ENCODE peak calls at places on chromosomes 12 and 14, in four cellular contexts. K, H, L and J are unnamed samples.

GRCh38 chr12:10554228-10554970 is 48.7 kb downstream of the EIF2S3B start:
- DNase-seq in K (no peak), H (no peak), L (no peak), J (no peak)

GRCh38 chr12:106329231-106329985 is 26.9 kb downstream of the TCP11L2 start:
- DNase-seq in K (no peak), H (no peak), L (no peak), J (no peak)

GRCh38 chr12:69042970-69043369 is 110.0 kb upstream of the CPM start:
- DNase-seq in K (no peak), H (no peak), L (no peak), J (no peak)

GRCh38 chr12:60094436-60094835 is 498.6 kb downstream of the SLC16A7 start:
- DNase-seq in K (no peak), H (no peak), L (no peak), J (no peak)

GRCh38 chr14:56183631-56184157 is 65.5 kb downstream of the PELI2 start:
- DNase-seq in K (no peak), H (no peak), L (no peak), J (no peak)

GRCh38 chr14:104206281-104206904 is 68.0 kb downstream of the KIF26A start:
- DNase-seq in K (peak), H (peak), L (no peak), J (no peak)

GRCh38 chr12:126107659-126108058 is 1042.4 kb downstream of the AACS start:
- DNase-seq in K (no peak), H (no peak), L (no peak), J (no peak)

GRCh38 chr14:100032749-100033148 is 32.5 kb upstream of the EVL start:
- DNase-seq in K (no peak), H (no peak), L (no peak), J (no peak)

GRCh38 chr12:14613718-14614117 is 46.0 kb upstream of the PLBD1 start:
- DNase-seq in K (no peak), H (no peak), L (no peak), J (peak)

GRCh38 chr14:63867926-63868921 is 15.4 kb downstream of the SYNE2 start:
- DNase-seq in K (no peak), H (no peak), L (no peak), J (no peak)

GRCh38 chr12:46933947-46934346 is 108.2 kb upstream of the SLC38A4 start:
- DNase-seq in K (no peak), H (no peak), L (no peak), J (peak)

GRCh38 chr12:1662761-1663439 is 28.0 kb upstream of the ADIPOR2 start:
- DNase-seq in K (peak), H (peak), L (no peak), J (peak)

GRCh38 chr12:124906606-124907261 is 7.7 kb downstream of the UBC start:
- DNase-seq in K (peak), H (peak), L (peak), J (peak)

GRCh38 chr12:807041-807717 is 54.8 kb downstream of the WNK1 start:
- DNase-seq in K (no peak), H (no peak), L (no peak), J (peak)

GRCh38 chr12:91985002-91985767 is 160.5 kb downstream of the BTG1 start:
- DNase-seq in K (no peak), H (no peak), L (no peak), J (no peak)

GRCh38 chr12:27083861-27084271 is 1.5 kb upstream of the C12orf71 start:
- DNase-seq in K (peak), H (no peak), L (no peak), J (no peak)

GRCh38 chr14:98580131-98580678 is 691.8 kb downstream of the BCL11B start:
- DNase-seq in K (peak), H (no peak), L (no peak), J (no peak)

GRCh38 chr14:39374846-39375245 is 57.4 kb downstream of the FBXO33 start:
- DNase-seq in K (no peak), H (no peak), L (peak), J (no peak)

GRCh38 chr12:41368006-41368405 is 179.9 kb downstream of the PDZRN4 start:
- DNase-seq in K (no peak), H (no peak), L (no peak), J (no peak)
- TF ChIP-seq CTCF in K (no peak), H (peak), L (no peak), J (peak)

GRCh38 chr14:75350505-75351060 is 72.0 kb downstream of the FOS start:
- DNase-seq in K (no peak), H (no peak), L (no peak), J (no peak)
- TF ChIP-seq CTCF in K (no peak), H (no peak), L (no peak), J (no peak)

GRCh38 chr12:30461011-30461670 is 234.5 kb downstream of the IPO8 start:
- DNase-seq in K (no peak), H (no peak), L (no peak), J (no peak)

GRCh38 chr12:30458453-30458852 is 237.2 kb downstream of the IPO8 start:
- DNase-seq in K (no peak), H (no peak), L (no peak), J (no peak)

GRCh38 chr12:30462249-30462648 is 233.4 kb downstream of the IPO8 start:
- DNase-seq in K (no peak), H (no peak), L (no peak), J (no peak)

GRCh38 chr12:30463636-30464035 is 232.0 kb downstream of the IPO8 start:
- DNase-seq in K (no peak), H (no peak), L (no peak), J (no peak)

DNA sequence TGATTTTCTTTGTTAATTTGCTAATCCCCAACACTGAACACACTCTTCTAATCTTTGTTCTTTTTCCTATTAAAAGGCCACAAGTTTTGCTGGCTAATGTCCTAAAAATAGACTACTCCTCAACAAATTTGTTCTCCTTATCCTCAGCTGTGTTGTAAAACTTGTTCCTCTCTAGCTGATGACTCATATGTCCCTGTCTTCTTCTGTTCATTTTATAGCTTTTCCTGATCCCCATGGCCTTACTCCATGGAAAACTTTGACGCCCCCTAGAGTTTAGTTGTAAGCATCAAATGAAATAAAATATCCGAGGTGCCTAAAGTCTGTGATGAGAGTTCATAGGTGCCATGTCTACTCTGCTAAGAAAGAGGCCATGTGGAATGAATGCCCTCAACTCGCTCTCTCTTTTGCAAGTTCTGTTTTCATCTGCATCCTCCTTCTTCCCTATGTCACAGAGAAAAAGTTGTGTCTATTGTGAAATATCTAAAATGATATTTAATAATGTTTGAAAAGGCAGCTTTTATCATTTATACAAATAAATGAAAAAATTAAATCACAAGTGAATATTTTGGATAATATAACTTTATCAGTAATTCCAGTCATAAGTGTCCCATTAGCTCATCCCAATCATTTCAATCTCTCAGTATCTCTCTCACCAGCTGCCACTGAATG is 237.9 kb downstream of the IPO8 start:
- DNase-seq in K (no peak), H (peak), L (peak), J (no peak)
- TF ChIP-seq CTCF in K (peak), H (peak), L (peak), J (no peak)

GRCh38 chr14:52068741-52069616 is at the start of gene NID2:
- DNase-seq in K (peak), H (peak), L (peak), J (peak)
- TF ChIP-seq CTCF in K (no peak), H (peak), L (peak), J (no peak)

GRCh38 chr12:49975370-49975761 is 2.6 kb downstream of the AQP6 start:
- DNase-seq in K (no peak), H (peak), L (no peak), J (no peak)

GRCh38 chr12:49972641-49973360 is at the start of gene AQP6:
- DNase-seq in K (no peak), H (peak), L (no peak), J (no peak)

GRCh38 chr12:49973361-49973830 is 649 bp downstream of the AQP6 start:
- DNase-seq in K (no peak), H (no peak), L (no peak), J (no peak)

GRCh38 chr12:49974677-49975369 is 2.1 kb downstream of the AQP6 start:
- DNase-seq in K (no peak), H (no peak), L (no peak), J (peak)

GRCh38 chr12:49974231-49974675 is 1.5 kb downstream of the AQP6 start:
- DNase-seq in K (peak), H (peak), L (peak), J (no peak)
- TF ChIP-seq CTCF in K (no peak), H (peak), L (peak), J (no peak)

GRCh38 chr14:58824796-58825195 is 187.0 kb downstream of the DACT1 start:
- DNase-seq in K (no peak), H (no peak), L (no peak), J (no peak)

GRCh38 chr14:58824106-58824505 is 186.3 kb downstream of the DACT1 start:
- DNase-seq in K (no peak), H (no peak), L (no peak), J (no peak)

GRCh38 chr14:58829594-58829993 is 191.8 kb downstream of the DACT1 start:
- DNase-seq in K (no peak), H (no peak), L (no peak), J (no peak)

GRCh38 chr14:58828298-58828697 is 190.5 kb downstream of the DACT1 start:
- DNase-seq in K (no peak), H (no peak), L (no peak), J (no peak)

DNA sequence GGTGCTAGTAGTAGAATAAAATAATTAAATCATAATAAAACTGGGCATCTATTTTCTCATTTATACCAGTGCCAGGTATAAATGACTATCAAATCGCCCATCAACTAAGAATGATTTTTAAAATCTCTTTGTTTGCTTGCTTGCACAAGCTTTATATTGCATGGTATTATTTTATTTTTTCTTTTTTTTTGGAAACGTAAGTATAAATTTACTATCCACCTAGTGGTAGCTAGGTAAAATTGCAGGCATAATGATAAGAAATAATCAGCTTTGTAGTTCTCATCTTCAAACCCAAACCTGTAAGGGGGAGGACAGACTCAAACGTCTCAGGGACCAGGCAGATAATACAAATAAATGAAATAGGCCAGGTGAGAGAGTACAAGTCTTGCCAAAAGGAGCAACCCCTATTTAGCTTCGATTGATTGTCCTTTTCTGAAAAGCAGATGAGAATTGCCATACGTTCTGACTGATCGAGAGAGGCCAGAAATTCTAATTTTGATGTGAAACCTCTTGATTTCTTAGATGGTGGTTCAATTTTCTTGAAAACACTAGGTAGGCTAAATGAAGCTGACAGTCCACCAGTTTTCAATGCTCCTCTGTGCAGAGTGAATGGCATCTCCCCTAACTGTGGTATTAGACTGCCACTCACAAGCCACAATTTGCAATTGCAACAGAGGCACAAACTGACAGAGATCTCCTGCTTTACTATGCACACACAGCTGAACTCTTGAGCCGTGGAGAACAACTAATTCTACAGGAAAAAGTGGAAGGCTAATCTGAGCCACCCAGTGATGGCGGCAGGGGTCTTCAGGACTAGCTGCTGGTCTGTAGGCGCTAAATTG is 189.3 kb downstream of the DACT1 start:
- DNase-seq in K (no peak), H (no peak), L (no peak), J (no peak)
- TF ChIP-seq CTCF in K (peak), H (peak), L (no peak), J (peak)